ENCODE peak calls at places on chromosomes 1 and 21, in four cellular contexts. J is HCT116, M is GM12891, H is prostate gland. E is an unnamed sample.
A peak's percentile ranks its signal among the peaks of the same experiment; 100 is the strongest.

GRCh38 chr21:30880914-30881313 is 466 bp downstream of the KRTAP11-1 start:
- DNase-seq in H (no peak), M (no peak), J (no peak), E (no peak)

GRCh38 chr1:194076646-194077045 is 890.2 kb upstream of the B3GALT2 start:
- DNase-seq in M (no peak), J (no peak), H (no peak), E (peak; percentile 38)

GRCh38 chr1:17230671-17231310 is 18.1 kb upstream of the PADI3 start:
- DNase-seq in M (no peak), J (no peak), H (no peak), E (no peak)

GRCh38 chr1:79262745-79263258 is 256.3 kb upstream of the ADGRL4 start:
- DNase-seq in J (no peak), H (no peak), M (no peak), E (peak; percentile 3)

GRCh38 chr1:229111703-229112319 is 159.1 kb upstream of the RAB4A start:
- DNase-seq in H (no peak), J (no peak), M (no peak), E (no peak)

GRCh38 chr1:36096500-36097412 is 8.1 kb downstream of the ADPRS start:
- DNase-seq in J (no peak), H (no peak), M (no peak), E (no peak)

GRCh38 chr1:31920986-31921385 is 17.2 kb downstream of the PTP4A2 start:
- DNase-seq in M (no peak), H (no peak), J (no peak), E (no peak)

GRCh38 chr1:171422489-171422888 is 62.8 kb upstream of the PRRC2C start:
- DNase-seq in H (no peak), M (no peak), J (no peak), E (peak; percentile 21)

GRCh38 chr1:42364542-42364941 is 16.1 kb upstream of the RIMKLA start:
- DNase-seq in M (no peak), J (no peak), H (no peak), E (no peak)

GRCh38 chr1:46183926-46184557 is 7.8 kb upstream of the P3R3URF start:
- DNase-seq in H (no peak), M (no peak), J (no peak), E (no peak)

GRCh38 chr21:25582164-25582563 is 25.1 kb downstream of the MRPL39 start:
- DNase-seq in J (no peak), M (no peak), H (no peak), E (no peak)
- TF ChIP-seq POLR2AphosphoS5 in J (no peak), M (no peak), H (no peak), E (no peak)

DNA sequence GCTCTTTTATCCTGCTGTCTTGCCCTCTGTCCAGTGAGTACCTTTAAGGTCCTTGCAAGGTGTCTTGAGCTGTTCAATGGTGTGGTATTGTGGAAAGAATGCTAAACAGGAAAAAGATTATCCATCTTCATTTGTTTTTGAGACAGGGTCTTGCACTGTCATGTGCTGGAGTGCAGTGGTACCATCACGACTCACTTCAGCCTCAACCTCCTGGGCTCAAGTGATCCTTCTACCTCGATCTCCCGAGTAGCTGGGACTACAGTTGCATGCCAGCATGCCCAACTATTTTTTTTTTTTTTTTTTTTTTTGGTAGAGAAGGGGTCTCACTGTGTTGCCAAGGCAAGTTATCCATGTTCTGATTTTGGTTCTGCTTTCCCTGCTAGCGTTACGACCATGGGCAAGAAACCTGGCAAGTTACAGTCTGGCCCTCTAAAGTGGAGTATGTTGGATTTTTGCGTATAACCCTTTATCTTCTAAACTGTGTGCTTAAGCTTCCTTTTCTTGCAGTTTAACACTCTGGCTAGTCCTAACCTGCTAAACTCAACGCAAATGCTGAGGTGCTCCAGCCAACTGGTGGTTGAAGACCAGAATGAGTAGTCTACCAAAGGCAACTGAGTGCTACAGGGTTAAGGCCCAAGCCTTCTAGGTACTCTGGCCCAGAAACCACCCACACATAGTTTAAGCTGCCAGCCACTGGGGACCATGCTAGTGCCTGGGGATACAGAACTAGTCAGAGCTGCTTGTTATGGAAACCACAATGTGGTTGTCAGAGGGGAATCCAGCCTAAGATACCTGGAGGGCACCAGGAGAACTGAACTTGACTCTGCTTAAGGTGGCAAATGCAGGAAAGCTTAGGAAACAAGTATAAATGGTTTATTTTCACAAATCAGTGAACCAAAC is 7.9 kb downstream of the RPL11 start:
- DNase-seq in J (no peak), H (no peak), M (no peak), E (no peak)
- TF ChIP-seq POLR2AphosphoS5 in J (no peak), H (no peak), M (peak; percentile 26), E (no peak)

GRCh38 chr1:109396513-109396839 is 1.2 kb downstream of the SORT1 start:
- DNase-seq in H (no peak), M (no peak), J (no peak), E (no peak)

GRCh38 chr1:109399326-109399957 is 1.7 kb upstream of the SORT1 start:
- DNase-seq in J (peak; percentile 56), H (peak; percentile 61), M (no peak), E (peak; percentile 83)

GRCh38 chr1:109396971-109397370 is 747 bp downstream of the SORT1 start:
- DNase-seq in H (no peak), J (no peak), M (no peak), E (peak; percentile 4)

GRCh38 chr1:109398343-109399225 is 866 bp upstream of the SORT1 start:
- DNase-seq in M (no peak), H (no peak), J (no peak), E (peak; percentile 2)

DNA sequence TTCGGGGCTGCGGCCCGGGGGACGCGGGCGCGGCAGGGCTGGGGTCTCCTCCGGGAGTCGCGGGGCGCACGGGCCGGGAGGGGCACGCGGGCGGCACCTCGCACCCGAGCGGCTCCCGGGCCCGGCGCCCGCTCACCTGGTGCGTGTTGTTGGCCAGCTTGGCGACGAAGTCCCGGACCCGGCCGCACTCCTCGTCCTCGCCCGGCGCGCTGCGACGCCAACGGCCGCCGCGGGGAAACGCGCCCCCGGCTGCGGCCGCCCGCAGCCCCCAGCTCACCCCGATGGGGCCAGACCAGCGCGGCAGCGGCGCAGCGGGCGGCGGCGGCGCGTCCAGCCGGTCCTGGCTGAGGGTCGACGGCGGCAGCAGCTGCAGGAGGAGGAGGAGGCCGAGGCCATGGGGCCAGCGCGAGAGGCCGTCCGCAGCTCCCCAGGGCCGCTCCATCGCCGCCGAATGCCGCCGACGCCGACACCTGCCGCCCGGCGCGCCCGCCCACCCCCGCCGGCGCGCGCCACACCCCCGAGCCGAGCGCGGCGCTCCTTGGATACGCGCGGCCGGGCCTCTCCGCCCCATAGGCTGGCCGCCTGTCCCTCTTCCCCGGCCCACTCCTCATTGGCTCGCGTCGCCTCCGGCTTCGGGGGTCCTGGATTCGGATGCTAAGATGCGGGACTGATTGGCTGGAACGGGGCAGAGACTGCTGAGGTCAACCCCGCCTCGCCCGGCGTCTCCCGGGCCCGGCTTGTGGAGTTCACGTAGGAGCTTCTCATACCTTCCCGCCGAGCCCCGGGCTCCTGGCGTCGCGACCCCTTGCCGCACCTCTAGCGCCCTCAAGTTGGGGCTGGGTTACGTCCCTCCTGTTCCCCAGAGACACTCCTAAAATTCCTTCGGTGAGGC is at the start of gene SORT1:
- DNase-seq in J (peak; percentile 74), H (peak; percentile 82), M (peak; percentile 46), E (peak; percentile 91)
- TF ChIP-seq POLR2AphosphoS5 in J (peak; percentile 60), H (peak; percentile 72), M (no peak), E (peak; percentile 40)

DNA sequence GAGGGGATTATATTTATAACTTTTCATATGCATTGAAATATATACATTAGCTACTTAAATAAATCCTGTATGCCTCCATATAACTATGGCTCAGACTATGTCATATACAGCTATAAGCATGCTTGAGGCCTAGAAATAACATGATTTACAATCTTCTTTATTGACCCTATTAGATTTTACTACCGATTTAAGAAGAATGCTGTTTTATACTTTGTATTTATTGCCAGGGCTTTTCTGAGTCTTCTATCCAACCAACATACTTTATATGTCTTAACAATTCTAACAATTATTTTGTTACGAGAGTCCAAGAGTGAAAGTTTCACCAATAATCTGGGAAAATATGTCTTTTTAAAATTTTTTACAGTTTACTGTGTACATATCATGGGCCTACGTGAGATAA is 860.9 kb downstream of the USP25 start:
- DNase-seq in H (no peak), J (no peak), M (no peak), E (no peak)
- TF ChIP-seq POLR2AphosphoS5 in H (no peak), J (no peak), M (no peak), E (no peak)

DNA sequence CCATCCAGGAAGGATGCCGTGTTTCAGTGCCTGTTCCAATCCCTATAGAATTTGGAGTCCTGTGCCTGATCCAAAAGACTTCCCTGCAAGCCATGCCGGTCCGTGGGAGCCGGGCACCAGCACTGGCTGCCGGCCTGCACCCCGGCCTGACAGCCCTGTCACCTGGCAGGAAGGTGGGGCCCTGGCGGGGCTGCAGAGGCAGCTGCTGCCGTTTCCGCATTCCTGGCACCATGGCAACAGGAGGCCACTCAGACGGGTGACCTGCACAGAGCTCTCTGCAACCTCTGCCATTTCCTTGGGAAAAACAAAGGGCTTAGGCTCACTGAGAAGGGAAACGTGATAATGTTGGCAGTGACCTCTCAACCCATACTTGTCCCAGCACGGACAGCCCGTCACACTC is 63.2 kb upstream of the TMEM51 start:
- DNase-seq in M (peak; percentile 59), H (peak; percentile 76), J (peak; percentile 31), E (peak; percentile 57)
- TF ChIP-seq POLR2AphosphoS5 in M (no peak), H (peak; percentile 60), J (no peak), E (no peak)

GRCh38 chr1:212437179-212437798 is 4.6 kb downstream of the NENF start:
- DNase-seq in H (no peak), M (no peak), J (no peak), E (no peak)
- TF ChIP-seq POLR2AphosphoS5 in H (no peak), M (no peak), J (no peak), E (no peak)

GRCh38 chr1:110615548-110616130 is 9.5 kb upstream of the KCNA2 start:
- DNase-seq in J (peak; percentile 66), M (no peak), H (peak; percentile 69), E (peak; percentile 38)

GRCh38 chr1:110616587-110616986 is 10.4 kb upstream of the KCNA2 start:
- DNase-seq in H (no peak), J (no peak), M (no peak), E (no peak)

GRCh38 chr1:110617116-110617515 is 11.0 kb upstream of the KCNA2 start:
- DNase-seq in M (no peak), J (no peak), H (no peak), E (no peak)

GRCh38 chr1:110618668-110619067 is 12.5 kb upstream of the KCNA2 start:
- DNase-seq in H (no peak), M (no peak), J (no peak), E (no peak)

DNA sequence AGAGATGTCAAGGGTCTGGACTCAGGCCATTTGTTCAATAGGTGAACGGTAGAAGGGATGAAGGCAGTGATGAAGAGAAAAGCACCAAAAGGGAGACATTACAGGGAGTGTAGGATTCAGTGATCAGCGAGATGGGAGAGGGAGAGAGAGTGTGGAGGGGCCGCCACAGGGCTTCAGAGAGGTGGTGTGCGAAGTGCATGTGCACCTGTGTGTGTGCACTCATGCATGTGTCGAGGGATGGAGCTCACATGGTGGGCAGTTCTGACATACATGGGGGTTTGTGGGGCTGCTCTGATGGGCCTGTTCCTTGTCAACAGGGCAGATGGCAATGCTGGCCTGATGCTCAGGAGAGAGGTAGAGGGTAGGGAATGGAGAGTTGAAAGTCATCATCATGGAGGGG is 11.4 kb upstream of the KCNA2 start:
- DNase-seq in J (no peak), M (no peak), H (no peak), E (no peak)
- TF ChIP-seq POLR2AphosphoS5 in J (no peak), M (no peak), H (no peak), E (no peak)

GRCh38 chr21:42543106-42543847 is 29.6 kb downstream of the SLC37A1 start:
- DNase-seq in J (no peak), M (no peak), H (no peak), E (no peak)
- TF ChIP-seq POLR2AphosphoS5 in J (no peak), M (no peak), H (no peak), E (no peak)

GRCh38 chr21:44094832-44095231 is 12.4 kb upstream of the PWP2 start:
- DNase-seq in H (no peak), M (no peak), J (no peak), E (no peak)
- TF ChIP-seq POLR2AphosphoS5 in H (no peak), M (no peak), J (no peak), E (no peak)